ENCODE peak calls at places on chromosomes 5 and 9, in ten cellular contexts. G is aorta, B is BJ, M is HCT116, H is mesenchymal stem cell, U is brain microvascular endothelial cell, O is A673, A is ovary, R is choroid plexus epithelial cell, Z is Peyer's patch. Y is an unnamed sample.

GRCh38 chr5:115262405-115263247 is at the start of gene PGGT1B:
- DNase-seq in R (peak; percentile 71), G (peak; percentile 86), H (peak; percentile 73), Z (peak; percentile 89), B (no peak), O (peak; percentile 87), U (peak; percentile 55), M (peak; percentile 32), A (peak; percentile 74), Y (peak; percentile 87)

GRCh38 chr9:76297721-76298239 is 96.4 kb downstream of the RFK start:
- DNase-seq in Z (no peak), U (peak; percentile 49), G (peak; percentile 61), M (no peak), R (peak; percentile 75), H (peak; percentile 44), O (no peak), B (peak; percentile 71), A (peak; percentile 55), Y (no peak)

GRCh38 chr9:127980056-127980705 is 608 bp downstream of the EEIG1 start:
- DNase-seq in H (no peak), R (peak; percentile 18), A (peak; percentile 69), B (no peak), U (no peak), O (peak; percentile 33), Z (peak; percentile 87), M (no peak), G (no peak), Y (peak; percentile 47)

GRCh38 chr5:165781703-165782102 is 2276.3 kb downstream of the MAT2B start:
- DNase-seq in H (no peak), U (no peak), A (no peak), Z (no peak), M (no peak), B (no peak), G (no peak), O (no peak), R (no peak), Y (no peak)

GRCh38 chr9:9521033-9521779 is 1091.6 kb downstream of the PTPRD start:
- DNase-seq in A (no peak), U (no peak), H (no peak), M (no peak), B (no peak), O (no peak), R (no peak), Z (no peak), G (no peak), Y (no peak)

GRCh38 chr9:99142275-99142674 is 37.4 kb downstream of the TGFBR1 start:
- DNase-seq in H (no peak), R (no peak), B (no peak), A (no peak), G (no peak), M (no peak), O (no peak), U (no peak), Z (no peak), Y (no peak)

GRCh38 chr9:105191508-105192118 is 52.8 kb upstream of the SLC44A1 start:
- DNase-seq in M (no peak), O (no peak), B (no peak), G (no peak), R (peak; percentile 70), H (peak; percentile 14), Z (no peak), U (no peak), A (no peak), Y (no peak)

GRCh38 chr9:121383715-121384114 is 13.7 kb upstream of the STOM start:
- DNase-seq in A (no peak), O (no peak), R (no peak), G (no peak), M (no peak), B (no peak), Z (no peak), U (no peak), H (no peak), Y (no peak)

GRCh38 chr9:22990349-22990748 is 543.7 kb downstream of the DMRTA1 start:
- DNase-seq in B (no peak), Z (no peak), U (no peak), H (no peak), M (no peak), G (no peak), O (no peak), A (no peak), R (no peak), Y (no peak)

GRCh38 chr5:173823721-173824567 is 64.2 kb upstream of the CPEB4 start:
- DNase-seq in B (peak; percentile 84), H (peak; percentile 84), O (no peak), G (no peak), A (peak; percentile 29), Z (peak; percentile 61), R (peak; percentile 95), U (peak; percentile 78), M (no peak), Y (peak; percentile 92)

GRCh38 chr5:37966291-37966690 is 126.5 kb upstream of the GDNF start:
- DNase-seq in B (peak; percentile 36), O (no peak), M (no peak), U (no peak), R (no peak), A (no peak), G (no peak), Z (no peak), H (no peak), Y (no peak)

GRCh38 chr9:97564291-97565175 is 63.1 kb downstream of the TMOD1 start:
- DNase-seq in U (peak; percentile 63), H (peak; percentile 65), Z (no peak), M (no peak), G (no peak), A (peak; percentile 29), B (peak; percentile 16), R (peak; percentile 57), O (peak; percentile 25), Y (peak; percentile 43)

GRCh38 chr5:173452098-173452497 is 123.9 kb upstream of the STC2 start:
- DNase-seq in H (peak; percentile 97), A (no peak), O (no peak), B (peak; percentile 61), M (peak; percentile 73), R (peak; percentile 63), Z (no peak), U (peak; percentile 64), G (peak; percentile 73), Y (no peak)

GRCh38 chr5:94779684-94780083 is 161.2 kb downstream of the SLF1 start:
- DNase-seq in H (no peak), G (no peak), U (no peak), B (no peak), Z (no peak), O (no peak), M (no peak), R (no peak), A (no peak), Y (no peak)

GRCh38 chr9:136796238-136796774 is at the start of gene CCDC183:
- DNase-seq in O (no peak), G (no peak), R (no peak), M (no peak), U (no peak), A (no peak), H (peak; percentile 17), B (no peak), Z (no peak), Y (no peak)

GRCh38 chr5:78511116-78511906 is 137.3 kb downstream of the LHFPL2 start:
- DNase-seq in R (no peak), Z (no peak), M (no peak), U (no peak), A (no peak), O (no peak), H (no peak), G (peak; percentile 67), B (no peak), Y (no peak)

GRCh38 chr5:78509884-78510769 is 138.4 kb downstream of the LHFPL2 start:
- DNase-seq in H (peak; percentile 41), O (no peak), A (peak; percentile 57), M (no peak), G (peak; percentile 88), R (no peak), Z (peak; percentile 83), B (no peak), U (no peak), Y (peak; percentile 54)

GRCh38 chr5:78507531-78507930 is 141.0 kb downstream of the LHFPL2 start:
- DNase-seq in G (no peak), R (no peak), O (no peak), U (no peak), H (peak; percentile 17), A (no peak), Z (no peak), M (no peak), B (no peak), Y (no peak)

GRCh38 chr5:78508231-78508765 is 140.3 kb downstream of the LHFPL2 start:
- DNase-seq in Z (no peak), G (no peak), O (no peak), R (peak; percentile 55), M (no peak), B (no peak), H (peak; percentile 49), A (no peak), U (peak; percentile 54), Y (no peak)

GRCh38 chr5:78509145-78509865 is 139.3 kb downstream of the LHFPL2 start:
- DNase-seq in O (no peak), Z (peak; percentile 40), M (no peak), G (no peak), B (no peak), U (no peak), H (no peak), A (no peak), R (no peak), Y (no peak)
- H3K4me3 ChIP-seq in O (no peak overlapping the region), Z (peak overlapping the region; percentile 28), M (no peak overlapping the region), G (no peak overlapping the region), B (no peak overlapping the region), U (peak overlapping the region; percentile 52), H (no peak overlapping the region), A (no peak overlapping the region), R (peak overlapping the region; percentile 53), Y (no peak overlapping the region)

GRCh38 chr5:107668154-107668932 is 2.4 kb downstream of the EFNA5 start:
- DNase-seq in M (no peak), B (no peak), U (peak; percentile 11), R (no peak), Z (no peak), A (no peak), O (no peak), H (no peak), G (no peak), Y (no peak)
- H3K4me3 ChIP-seq in M (no peak overlapping the region), B (no peak overlapping the region), U (peak overlapping the region; percentile 88), R (peak overlapping the region; percentile 84), Z (peak overlapping the region; percentile 35), A (no peak overlapping the region), O (peak overlapping the region; percentile 65), H (no peak overlapping the region), G (peak overlapping the region; percentile 52), Y (peak overlapping the region; percentile 59)

DNA sequence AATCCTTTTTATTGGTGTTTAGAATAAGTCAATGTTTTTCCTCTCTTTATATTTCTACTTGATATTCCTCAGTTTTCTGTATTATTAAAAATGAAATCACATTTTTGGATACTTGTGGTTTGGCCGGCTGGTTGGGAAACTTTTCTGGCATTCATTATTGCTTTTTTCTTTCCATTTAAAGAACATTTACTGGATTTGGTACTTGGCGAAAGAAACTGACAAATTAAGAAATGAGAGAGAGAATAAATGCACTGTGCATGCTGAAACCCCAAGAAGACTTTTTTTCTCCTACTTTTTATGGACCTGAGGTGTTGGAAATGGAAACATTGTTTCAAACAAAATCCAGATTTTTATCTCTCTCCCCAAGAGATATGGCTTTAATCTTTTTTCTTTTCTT is 128.3 kb downstream of the SNX18 start:
- DNase-seq in Z (no peak), B (no peak), O (no peak), U (no peak), G (no peak), M (no peak), R (peak; percentile 55), H (no peak), A (no peak), Y (no peak)
- H3K4me3 ChIP-seq in Z (no peak overlapping the region), B (no peak overlapping the region), O (no peak overlapping the region), U (no peak overlapping the region), G (peak overlapping the region; percentile 65), M (no peak overlapping the region), R (no peak overlapping the region), H (no peak overlapping the region), A (peak overlapping the region; percentile 7), Y (no peak overlapping the region)

GRCh38 chr5:79112703-79113058 is 1.1 kb downstream of the BHMT start:
- DNase-seq in O (no peak), Z (no peak), H (no peak), A (no peak), G (no peak), B (no peak), R (no peak), U (no peak), M (no peak), Y (no peak)
- H3K4me3 ChIP-seq in O (no peak overlapping the region), Z (no peak overlapping the region), H (no peak overlapping the region), A (no peak overlapping the region), G (no peak overlapping the region), B (no peak overlapping the region), R (no peak overlapping the region), U (no peak overlapping the region), M (no peak overlapping the region), Y (no peak overlapping the region)